ENCODE peak calls at places on chromosome 22, in four cellular contexts. One of them, this sample, is unnamed.

GRCh38 chr22:36971305-36971704 is 47.9 kb downstream of the TST start:
- DNase-seq in WTC11: no peak
- DNase-seq in K562: no peak
- DNase-seq in HepG2: no peak
- DNase-seq in this sample: no peak

GRCh38 chr22:35470903-35471321 is 69.7 kb upstream of the RASD2 start:
- DNase-seq in WTC11: no peak
- DNase-seq in K562: peak; percentile 38
- DNase-seq in HepG2: peak; percentile 83
- DNase-seq in this sample: no peak

GRCh38 chr22:23401910-23402274 is 178.2 kb downstream of the IGLL1 start:
- DNase-seq in WTC11: no peak
- DNase-seq in K562: peak; percentile 39
- DNase-seq in HepG2: no peak
- DNase-seq in this sample: no peak

GRCh38 chr22:44597616-44598015 is 99.6 kb upstream of the RTL6 start:
- DNase-seq in WTC11: no peak
- DNase-seq in K562: no peak
- DNase-seq in HepG2: no peak
- DNase-seq in this sample: no peak

GRCh38 chr22:42270178-42270511 is 308 bp downstream of the TCF20 start:
- DNase-seq in WTC11: peak; percentile 60
- DNase-seq in K562: no peak
- DNase-seq in HepG2: no peak
- DNase-seq in this sample: no peak

GRCh38 chr22:44068422-44069191 is 44.5 kb downstream of the PARVB start:
- DNase-seq in WTC11: no peak
- DNase-seq in K562: peak; percentile 17
- DNase-seq in HepG2: no peak
- DNase-seq in this sample: peak; percentile 56

GRCh38 chr22:27116295-27116694 is 458.9 kb downstream of the MIAT start:
- DNase-seq in WTC11: no peak
- DNase-seq in K562: no peak
- DNase-seq in HepG2: no peak
- DNase-seq in this sample: no peak

GRCh38 chr22:35921777-35922176 is 106.8 kb downstream of the RBFOX2 start:
- DNase-seq in WTC11: peak; percentile 39
- DNase-seq in K562: peak; percentile 13
- DNase-seq in HepG2: peak; percentile 75
- DNase-seq in this sample: peak; percentile 13

GRCh38 chr22:23888615-23889401 is 5.4 kb upstream of the MIF start:
- DNase-seq in WTC11: no peak
- DNase-seq in K562: peak; percentile 19
- DNase-seq in HepG2: peak; percentile 52
- DNase-seq in this sample: no peak

GRCh38 chr22:40485813-40486610 is 115.6 kb downstream of the SGSM3 start:
- DNase-seq in WTC11: no peak
- DNase-seq in K562: no peak
- DNase-seq in HepG2: no peak
- DNase-seq in this sample: no peak

GRCh38 chr22:23389271-23390071 is 190.6 kb downstream of the IGLL1 start:
- DNase-seq in WTC11: peak; percentile 23
- DNase-seq in K562: no peak
- DNase-seq in HepG2: peak; percentile 16
- DNase-seq in this sample: no peak

GRCh38 chr22:37674951-37675929 is at the start of gene LGALS1:
- DNase-seq in WTC11: peak; percentile 81
- DNase-seq in K562: peak; percentile 90
- DNase-seq in HepG2: peak; percentile 81
- DNase-seq in this sample: no peak

GRCh38 chr22:40709752-40710413 is 30.6 kb downstream of the MCHR1 start:
- DNase-seq in WTC11: no peak
- DNase-seq in K562: no peak
- DNase-seq in HepG2: no peak
- DNase-seq in this sample: no peak

GRCh38 chr22:43848366-43849171 is 13.7 kb downstream of the SULT4A1 start:
- DNase-seq in WTC11: peak; percentile 42
- DNase-seq in K562: no peak
- DNase-seq in HepG2: no peak
- DNase-seq in this sample: no peak

GRCh38 chr22:42967933-42968332 is 47.0 kb downstream of the PACSIN2 start:
- DNase-seq in WTC11: no peak
- DNase-seq in K562: peak; percentile 48
- DNase-seq in HepG2: no peak
- DNase-seq in this sample: no peak

GRCh38 chr22:50009765-50010675 is 2.5 kb downstream of the IL17REL start:
- DNase-seq in WTC11: no peak
- DNase-seq in K562: no peak
- DNase-seq in HepG2: no peak
- DNase-seq in this sample: no peak

GRCh38 chr22:42280836-42281235 is 10.4 kb upstream of the TCF20 start:
- DNase-seq in WTC11: no peak
- DNase-seq in K562: no peak
- DNase-seq in HepG2: no peak
- DNase-seq in this sample: no peak

GRCh38 chr22:39239561-39240423 is 5.0 kb downstream of the PDGFB start:
- DNase-seq in WTC11: no peak
- DNase-seq in K562: no peak
- DNase-seq in HepG2: no peak
- DNase-seq in this sample: no peak

GRCh38 chr22:39935622-39936021 is 24.6 kb upstream of the TMA7B start:
- DNase-seq in WTC11: no peak
- DNase-seq in K562: no peak
- DNase-seq in HepG2: no peak
- DNase-seq in this sample: no peak

GRCh38 chr22:39735776-39736175 is 157.8 kb downstream of the ENTHD1 start:
- DNase-seq in WTC11: no peak
- DNase-seq in K562: no peak
- DNase-seq in HepG2: no peak
- DNase-seq in this sample: no peak

GRCh38 chr22:44446483-44446882 is 51.5 kb downstream of the RTL6 start:
- DNase-seq in WTC11: no peak
- DNase-seq in K562: no peak
- DNase-seq in HepG2: no peak
- DNase-seq in this sample: no peak

GRCh38 chr22:46937185-46937584 is 174.7 kb downstream of the TBC1D22A start:
- DNase-seq in WTC11: no peak
- DNase-seq in K562: no peak
- DNase-seq in HepG2: peak; percentile 13
- DNase-seq in this sample: no peak

GRCh38 chr22:38312261-38312800 is 4.9 kb downstream of the CSNK1E start:
- DNase-seq in WTC11: no peak
- DNase-seq in K562: no peak
- DNase-seq in HepG2: no peak
- DNase-seq in this sample: no peak

GRCh38 chr22:41092023-41092817 is at the start of gene EP300:
- DNase-seq in WTC11: peak; percentile 69
- DNase-seq in K562: peak; percentile 77
- DNase-seq in HepG2: peak; percentile 18
- DNase-seq in this sample: no peak

GRCh38 chr22:19429950-19430889 is 1.3 kb downstream of the HIRA start:
- DNase-seq in WTC11: no peak
- DNase-seq in K562: peak; percentile 77
- DNase-seq in HepG2: peak; percentile 75
- DNase-seq in this sample: no peak

DNA sequence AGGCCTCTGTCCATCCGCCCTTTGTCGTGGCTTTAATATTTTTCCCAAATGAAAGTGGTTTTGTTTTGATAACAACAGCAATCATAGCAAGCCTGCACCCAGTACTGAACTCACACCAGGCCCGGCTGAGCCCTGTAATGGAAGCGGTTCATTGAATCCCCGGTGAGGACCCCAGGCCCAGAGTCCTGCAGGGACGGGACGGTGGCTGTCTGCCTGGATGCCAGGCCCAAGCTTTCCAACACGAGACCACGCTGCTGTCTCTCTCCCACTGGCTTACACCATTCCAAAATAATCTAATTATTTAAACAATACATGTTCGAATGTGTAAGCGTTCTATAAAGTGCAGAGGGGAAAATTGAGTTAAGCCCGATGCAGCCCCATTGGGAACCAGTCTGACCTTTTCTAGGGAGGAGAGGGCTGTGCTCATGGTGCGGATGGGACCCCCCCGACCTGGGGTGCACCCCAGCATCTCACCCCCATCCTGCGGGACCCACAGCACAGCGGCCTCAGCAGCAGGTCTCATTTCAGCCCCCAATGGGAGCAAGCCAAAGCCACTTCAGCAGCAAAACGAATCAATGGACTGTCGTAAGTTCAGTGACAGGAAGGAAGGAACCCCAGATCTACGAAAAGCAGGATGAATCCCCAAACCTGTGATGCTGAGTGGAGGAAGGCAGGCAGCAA is 1046.9 kb downstream of the BRD1 start:
- DNase-seq in WTC11: no peak
- DNase-seq in K562: no peak
- DNase-seq in HepG2: no peak
- DNase-seq in this sample: no peak
- TF ChIP-seq CBFB in WTC11: no peak
- TF ChIP-seq CBFB in K562: no peak
- TF ChIP-seq CBFB in HepG2: no peak
- TF ChIP-seq CBFB in this sample: no peak

GRCh38 chr22:32448980-32449379 is 15.3 kb downstream of the BPIFC start:
- DNase-seq in WTC11: no peak
- DNase-seq in K562: no peak
- DNase-seq in HepG2: no peak
- DNase-seq in this sample: no peak

GRCh38 chr22:32446321-32446720 is 17.9 kb downstream of the BPIFC start:
- DNase-seq in WTC11: no peak
- DNase-seq in K562: no peak
- DNase-seq in HepG2: no peak
- DNase-seq in this sample: no peak

GRCh38 chr22:32444068-32444467 is 20.2 kb downstream of the BPIFC start:
- DNase-seq in WTC11: peak; percentile 34
- DNase-seq in K562: peak; percentile 16
- DNase-seq in HepG2: peak; percentile 37
- DNase-seq in this sample: no peak
- TF ChIP-seq CBFB in WTC11: no peak
- TF ChIP-seq CBFB in K562: no peak
- TF ChIP-seq CBFB in HepG2: no peak
- TF ChIP-seq CBFB in this sample: no peak

DNA sequence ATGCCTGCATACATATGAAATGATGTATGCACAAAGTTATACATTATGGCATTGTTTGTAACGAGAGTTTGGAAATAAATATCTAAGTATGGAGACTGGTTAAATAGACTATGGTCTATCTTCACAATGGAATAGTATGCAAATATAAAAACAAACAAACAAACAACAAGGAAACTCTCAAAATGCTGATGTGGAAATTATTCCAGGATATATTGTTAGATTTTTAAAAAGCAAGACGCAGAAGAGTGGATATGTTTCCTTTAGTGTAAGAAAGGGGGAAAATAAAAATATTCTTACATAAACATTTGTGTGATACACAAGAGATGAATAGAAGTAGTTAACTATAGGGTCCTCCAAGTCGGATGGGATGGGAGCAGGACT is 10.8 kb upstream of the CRKL start:
- DNase-seq in WTC11: no peak
- DNase-seq in K562: no peak
- DNase-seq in HepG2: no peak
- DNase-seq in this sample: no peak
- TF ChIP-seq CBFB in WTC11: no peak
- TF ChIP-seq CBFB in K562: no peak
- TF ChIP-seq CBFB in HepG2: no peak
- TF ChIP-seq CBFB in this sample: no peak

GRCh38 chr22:17882727-17883126 is 108.5 kb upstream of the BID start:
- DNase-seq in WTC11: no peak
- DNase-seq in K562: no peak
- DNase-seq in HepG2: no peak
- DNase-seq in this sample: no peak
- TF ChIP-seq CBFB in WTC11: no peak
- TF ChIP-seq CBFB in K562: no peak
- TF ChIP-seq CBFB in HepG2: no peak
- TF ChIP-seq CBFB in this sample: no peak

GRCh38 chr22:25369133-25369532 is 149.7 kb downstream of the CRYBB2 start:
- DNase-seq in WTC11: no peak
- DNase-seq in K562: no peak
- DNase-seq in HepG2: no peak
- DNase-seq in this sample: no peak
- TF ChIP-seq CBFB in WTC11: no peak
- TF ChIP-seq CBFB in K562: no peak
- TF ChIP-seq CBFB in HepG2: no peak
- TF ChIP-seq CBFB in this sample: no peak

GRCh38 chr22:32338757-32339156 is 18.9 kb upstream of the RFPL3 start:
- DNase-seq in WTC11: no peak
- DNase-seq in K562: no peak
- DNase-seq in HepG2: no peak
- DNase-seq in this sample: no peak

GRCh38 chr22:32340437-32340836 is 17.2 kb upstream of the RFPL3 start:
- DNase-seq in WTC11: no peak
- DNase-seq in K562: no peak
- DNase-seq in HepG2: peak; percentile 11
- DNase-seq in this sample: no peak

GRCh38 chr22:32339190-32340012 is 18.3 kb upstream of the RFPL3 start:
- DNase-seq in WTC11: no peak
- DNase-seq in K562: no peak
- DNase-seq in HepG2: no peak
- DNase-seq in this sample: no peak

GRCh38 chr22:32342977-32343376 is 14.7 kb upstream of the RFPL3 start:
- DNase-seq in WTC11: no peak
- DNase-seq in K562: no peak
- DNase-seq in HepG2: no peak
- DNase-seq in this sample: no peak

GRCh38 chr22:32341122-32341740 is 16.4 kb upstream of the RFPL3 start:
- DNase-seq in WTC11: no peak
- DNase-seq in K562: no peak
- DNase-seq in HepG2: no peak
- DNase-seq in this sample: no peak
- TF ChIP-seq CBFB in WTC11: no peak
- TF ChIP-seq CBFB in K562: no peak
- TF ChIP-seq CBFB in HepG2: no peak
- TF ChIP-seq CBFB in this sample: no peak

GRCh38 chr22:48253573-48253972 is 1491.1 kb downstream of the TBC1D22A start:
- DNase-seq in WTC11: no peak
- DNase-seq in K562: no peak
- DNase-seq in HepG2: no peak
- DNase-seq in this sample: no peak

GRCh38 chr22:48253136-48253535 is 1490.7 kb downstream of the TBC1D22A start:
- DNase-seq in WTC11: no peak
- DNase-seq in K562: no peak
- DNase-seq in HepG2: no peak
- DNase-seq in this sample: no peak

GRCh38 chr22:48256776-48257689 is 1494.6 kb downstream of the TBC1D22A start:
- DNase-seq in WTC11: no peak
- DNase-seq in K562: no peak
- DNase-seq in HepG2: no peak
- DNase-seq in this sample: no peak

GRCh38 chr22:48256041-48256739 is 1493.7 kb downstream of the TBC1D22A start:
- DNase-seq in WTC11: no peak
- DNase-seq in K562: no peak
- DNase-seq in HepG2: no peak
- DNase-seq in this sample: no peak

GRCh38 chr22:48254311-48254873 is 1491.9 kb downstream of the TBC1D22A start:
- DNase-seq in WTC11: no peak
- DNase-seq in K562: no peak
- DNase-seq in HepG2: no peak
- DNase-seq in this sample: no peak
- TF ChIP-seq CBFB in WTC11: no peak
- TF ChIP-seq CBFB in K562: no peak
- TF ChIP-seq CBFB in HepG2: no peak
- TF ChIP-seq CBFB in this sample: no peak

This sample was measured in GM12878.